ENCODE peak calls at places on chromosomes 6 and 20, in five cellular contexts. W, S, T, Y and D are unnamed samples.

GRCh38 chr20:4795394-4795793 is 73.7 kb downstream of the PRND start:
- DNase-seq in T (peak; percentile 78), S (no peak), W (peak; percentile 25), Y (no peak), D (peak; percentile 65)

GRCh38 chr20:8749101-8749500 is 319.8 kb upstream of the PLCB4 start:
- DNase-seq in W (no peak), Y (no peak), T (no peak), S (no peak), D (no peak)

GRCh38 chr20:62768815-62769287 is 27.4 kb upstream of the MRGBP start:
- DNase-seq in Y (no peak), T (no peak), S (peak; percentile 76), W (no peak), D (no peak)

GRCh38 chr6:163536770-163537169 is 122.3 kb downstream of the QKI start:
- DNase-seq in Y (no peak), S (no peak), T (no peak), W (no peak), D (no peak)

GRCh38 chr20:36541227-36542018 is at the start of gene MYL9:
- DNase-seq in T (peak; percentile 88), S (peak; percentile 97), W (no peak), Y (peak; percentile 94), D (peak; percentile 96)

GRCh38 chr6:62150048-62150663 is 135.9 kb downstream of the KHDRBS2 start:
- DNase-seq in W (no peak), T (peak; percentile 60), Y (no peak), S (no peak), D (no peak)

GRCh38 chr6:154686162-154686561 is 47.1 kb upstream of the SCAF8 start:
- DNase-seq in T (no peak), Y (no peak), W (no peak), S (no peak), D (no peak)

GRCh38 chr20:2260250-2260649 is 35.6 kb upstream of the TGM3 start:
- DNase-seq in T (no peak), S (no peak), W (no peak), Y (no peak), D (no peak)

GRCh38 chr20:35342154-35342769 is 50.0 kb upstream of the FAM83C start:
- DNase-seq in Y (no peak), W (no peak), S (no peak), T (peak; percentile 74), D (no peak)

GRCh38 chr6:16985484-16986284 is 116.2 kb upstream of the STMND1 start:
- DNase-seq in S (no peak), T (no peak), Y (no peak), W (no peak), D (peak; percentile 70)

GRCh38 chr20:56957737-56958553 is 308.5 kb downstream of the BMP7 start:
- DNase-seq in T (peak; percentile 76), S (no peak), Y (no peak), W (no peak), D (no peak)

GRCh38 chr20:2168946-2169345 is 67.3 kb downstream of the STK35 start:
- DNase-seq in W (no peak), S (no peak), Y (no peak), T (no peak), D (no peak)

GRCh38 chr6:20404641-20405032 is 3.0 kb downstream of the E2F3 start:
- DNase-seq in Y (no peak), T (peak; percentile 88), S (no peak), W (peak; percentile 60), D (no peak)

GRCh38 chr6:22036267-22036666 is 260.6 kb downstream of the PRL start:
- DNase-seq in T (peak; percentile 86), Y (no peak), S (no peak), W (no peak), D (no peak)

GRCh38 chr20:62321521-62321948 is 18.7 kb downstream of the ADRM1 start:
- DNase-seq in T (peak; percentile 86), S (no peak), Y (no peak), W (no peak), D (no peak)

GRCh38 chr20:63072231-63072791 is 65.5 kb upstream of the BHLHE23 start:
- DNase-seq in T (no peak), W (no peak), Y (no peak), S (peak; percentile 19), D (peak; percentile 60)

GRCh38 chr20:53643031-53643832 is 49.6 kb upstream of the ZNF217 start:
- DNase-seq in S (no peak), W (peak; percentile 71), Y (no peak), T (no peak), D (no peak)

GRCh38 chr20:4626228-4626627 is 95.5 kb upstream of the PRND start:
- DNase-seq in Y (no peak), T (no peak), W (no peak), S (no peak), D (no peak)

GRCh38 chr6:17015144-17015543 is 86.7 kb upstream of the STMND1 start:
- DNase-seq in T (no peak), W (no peak), Y (no peak), S (no peak), D (no peak)

GRCh38 chr6:29720863-29721262 is 2.4 kb upstream of the HLA-F start:
- DNase-seq in W (peak; percentile 43), Y (no peak), S (no peak), T (peak; percentile 82), D (no peak)

GRCh38 chr6:19578489-19578888 is 258.7 kb upstream of the ID4 start:
- DNase-seq in Y (no peak), S (no peak), T (no peak), W (no peak), D (no peak)

GRCh38 chr20:31496761-31497295 is 17.4 kb upstream of the HM13 start:
- DNase-seq in S (peak; percentile 65), T (no peak), W (no peak), Y (peak; percentile 38), D (peak; percentile 63)

GRCh38 chr6:125791151-125791819 is 525 bp downstream of the NCOA7 start:
- DNase-seq in W (peak; percentile 44), Y (no peak), T (peak; percentile 71), S (peak; percentile 47), D (peak; percentile 50)

GRCh38 chr20:4025679-4026078 is 10.3 kb upstream of the RNF24 start:
- DNase-seq in S (no peak), W (no peak), Y (no peak), T (no peak), D (no peak)

GRCh38 chr20:62653373-62653772 is 11.1 kb downstream of the SLCO4A1 start:
- DNase-seq in Y (no peak), W (no peak), S (no peak), T (no peak), D (no peak)

DNA sequence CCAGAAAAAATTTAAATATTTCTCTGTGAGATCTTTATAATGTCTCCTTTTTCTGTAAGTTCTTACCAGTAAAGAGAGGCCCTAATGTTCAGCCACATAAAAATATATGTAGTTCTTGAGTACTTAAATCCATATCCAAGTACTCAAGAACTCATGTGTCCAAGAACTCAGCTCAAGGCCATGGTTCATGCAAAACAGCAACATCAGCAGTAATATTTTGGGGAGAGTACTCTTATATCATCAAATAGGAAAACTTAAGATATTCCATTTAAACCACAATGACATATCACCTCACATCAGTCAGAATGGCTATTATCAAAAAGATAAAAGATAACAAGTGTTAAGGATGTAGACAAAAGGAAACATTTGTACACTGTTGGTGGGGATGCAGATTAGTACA is 3.4 kb upstream of the HLA-DQB1 start:
- DNase-seq in T (no peak), W (no peak), Y (no peak), S (no peak), D (no peak)
- H3K4me1 ChIP-seq in T (no peaks in the 10 kb centered on the region), W (peaks cover 23% of the 10 kb centered on the region), Y (no peaks in the 10 kb centered on the region), S (no peaks in the 10 kb centered on the region), D (no peaks in the 10 kb centered on the region)

GRCh38 chr6:3258201-3258600 is 546 bp upstream of the PSMG4 start:
- DNase-seq in T (no peak), S (no peak), Y (no peak), W (no peak), D (no peak)
- H3K4me3 ChIP-seq in T (peak overlapping the region; percentile 86), S (peak overlapping the region; percentile 58), Y (peak overlapping the region; percentile 92), W (peak overlapping the region; percentile 82), D (peak overlapping the region; percentile 90)

DNA sequence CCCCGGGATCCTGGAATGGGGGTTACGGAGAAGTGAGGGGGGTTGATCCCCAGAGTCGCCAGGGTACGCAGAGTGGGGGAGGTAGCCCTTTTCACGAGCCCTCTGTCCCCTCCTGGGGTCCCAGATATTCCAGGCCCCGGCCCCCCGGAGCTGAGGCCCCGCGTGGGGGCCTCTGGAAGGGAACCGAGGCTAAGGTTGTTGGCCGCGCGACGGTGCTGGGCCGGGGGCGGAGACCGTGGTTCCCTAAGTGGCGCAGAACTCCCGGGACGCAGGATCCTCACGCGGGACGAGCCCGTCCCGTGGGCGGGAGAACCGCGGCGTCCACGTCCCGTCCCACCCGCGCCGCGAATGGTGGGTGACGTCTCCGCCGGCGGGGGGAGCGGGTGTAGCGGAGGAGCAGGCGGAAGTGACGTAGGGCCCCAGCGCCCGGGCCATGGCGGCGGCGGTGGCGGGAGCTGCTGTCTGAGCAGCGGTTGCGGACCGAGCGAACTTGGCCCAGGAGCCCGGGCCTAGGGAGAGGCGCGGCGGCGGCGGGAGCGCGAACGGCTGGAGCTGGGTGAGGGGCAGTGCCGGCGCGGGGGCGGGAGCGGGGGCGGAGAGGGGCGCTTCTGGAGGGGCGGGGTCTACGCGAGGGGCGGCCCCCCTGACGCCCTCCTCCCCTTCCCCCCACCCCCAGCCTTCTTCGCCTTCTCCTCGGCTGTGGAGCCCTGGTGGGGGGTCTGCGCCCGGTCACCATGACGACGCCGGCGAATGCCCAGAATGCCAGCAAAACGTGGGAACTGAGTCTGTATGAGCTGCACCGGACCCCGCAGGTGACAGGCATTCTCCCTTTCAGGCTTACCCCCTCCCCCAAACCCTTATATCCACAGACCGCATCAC is at the start of gene RING1:
- DNase-seq in T (peak; percentile 94), W (peak; percentile 90), Y (peak; percentile 86), S (peak; percentile 94), D (peak; percentile 86)
- H3K4me1 ChIP-seq in T (peaks cover 6% of the 10 kb centered on the region), W (peaks cover 51% of the 10 kb centered on the region), Y (peaks cover 36% of the 10 kb centered on the region), S (peaks cover 26% of the 10 kb centered on the region), D (peaks cover 47% of the 10 kb centered on the region)

GRCh38 chr6:37538107-37538506 is 38.4 kb upstream of the CCDC167 start:
- DNase-seq in W (no peak), T (peak; percentile 86), Y (no peak), S (no peak), D (no peak)

GRCh38 chr6:37540390-37540789 is 40.7 kb upstream of the CCDC167 start:
- DNase-seq in T (no peak), Y (no peak), S (no peak), W (no peak), D (no peak)

GRCh38 chr6:37535701-37536461 is 36.2 kb upstream of the CCDC167 start:
- DNase-seq in W (peak; percentile 43), T (peak; percentile 79), S (no peak), Y (no peak), D (no peak)

GRCh38 chr6:37539706-37540352 is 40.1 kb upstream of the CCDC167 start:
- DNase-seq in T (no peak), S (no peak), W (no peak), Y (no peak), D (no peak)

DNA sequence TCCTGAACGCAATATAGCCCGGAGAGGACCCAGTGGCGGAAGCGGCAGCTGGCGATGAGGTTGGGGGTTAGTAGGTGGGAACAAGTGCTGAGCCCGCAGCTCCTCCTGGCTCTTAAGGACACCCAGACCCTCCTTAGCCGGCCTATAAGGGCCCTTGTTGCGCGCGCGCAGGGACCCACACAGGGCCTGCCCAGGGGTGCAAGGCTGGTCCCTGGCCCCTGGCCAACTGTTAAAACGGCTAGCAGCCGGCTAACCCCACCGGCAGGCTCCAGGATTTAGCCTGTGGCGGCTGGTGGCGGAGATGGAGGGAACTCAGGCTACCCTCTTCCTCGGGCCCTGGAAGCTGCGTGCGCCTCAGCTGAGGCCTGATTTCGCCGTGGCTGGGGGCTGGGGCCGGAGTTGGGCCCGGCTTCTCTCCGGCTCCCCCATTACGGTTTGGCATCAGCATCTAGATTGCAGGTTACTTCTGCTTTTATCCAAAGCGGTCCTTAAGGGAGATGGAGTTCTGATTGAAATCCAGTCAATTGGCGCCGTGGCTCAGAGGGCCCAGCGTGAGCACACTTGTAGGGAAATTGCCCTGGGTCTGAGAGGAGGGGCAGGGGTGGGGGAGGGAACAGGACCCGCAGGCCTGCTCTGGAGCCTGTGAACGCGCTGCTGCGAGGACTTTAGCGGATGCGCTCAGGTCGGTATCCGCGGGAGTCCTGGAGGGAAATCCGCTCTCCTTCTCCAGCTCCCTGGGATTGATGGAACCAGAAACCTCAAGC is 37.0 kb upstream of the CCDC167 start:
- DNase-seq in S (no peak), Y (no peak), T (peak; percentile 76), W (no peak), D (no peak)
- H3K4me3 ChIP-seq in S (peak overlapping the region; percentile 3), Y (peak overlapping the region; percentile 36), T (peak overlapping the region; percentile 81), W (peak overlapping the region; percentile 49), D (no peak overlapping the region)